ENCODE peak calls at places on chromosomes 6 and 20, in eight cellular contexts. Q is neural progenitor cell; J is Jurkat, Clone E6-1; V is WERI-Rb-1; C is GM06990; H is stomach; T is AG04449; F is HCT116. N is an unnamed sample.

GRCh38 chr6:18343741-18344140 is 43.4 kb upstream of the RNF144B start:
- DNase-seq in Q (no peak), V (no peak), J (no peak), F (no peak), T (peak; percentile 44), H (no peak), C (no peak), N (no peak)

GRCh38 chr20:18058661-18059467 is 1.1 kb upstream of the OVOL2 start:
- DNase-seq in V (peak; percentile 60), C (no peak), H (peak; percentile 67), T (no peak), Q (peak; percentile 78), F (peak; percentile 16), J (no peak), N (no peak)

GRCh38 chr20:45320948-45321595 is 13.0 kb upstream of the MATN4 start:
- DNase-seq in F (no peak), V (no peak), T (no peak), H (no peak), Q (no peak), J (peak; percentile 81), C (peak; percentile 67), N (no peak)

GRCh38 chr20:63457737-63458136 is 14.7 kb downstream of the KCNQ2 start:
- DNase-seq in F (no peak), T (no peak), J (no peak), Q (no peak), V (no peak), C (no peak), H (peak; percentile 31), N (peak; percentile 11)

GRCh38 chr20:58691405-58691772 is 1.2 kb upstream of the NPEPL1 start:
- DNase-seq in F (no peak), H (peak; percentile 23), T (no peak), V (no peak), C (no peak), J (no peak), Q (no peak), N (no peak)

GRCh38 chr6:116218172-116218633 is 35.7 kb downstream of the TSPYL4 start:
- DNase-seq in Q (no peak), J (no peak), C (no peak), F (no peak), H (no peak), T (no peak), V (no peak), N (no peak)

GRCh38 chr20:15241696-15242095 is 904.3 kb upstream of the FLRT3 start:
- DNase-seq in H (no peak), Q (no peak), J (no peak), C (no peak), V (no peak), F (no peak), T (no peak), N (peak; percentile 15)

GRCh38 chr6:63573140-63573898 is 1.0 kb downstream of the LOC128125822 start:
- DNase-seq in J (peak; percentile 40), V (peak; percentile 87), F (peak; percentile 74), Q (peak; percentile 82), C (peak; percentile 87), T (peak; percentile 12), H (peak; percentile 93), N (peak; percentile 36)

GRCh38 chr6:165686966-165687365 is 23.9 kb upstream of the PDE10A start:
- DNase-seq in Q (no peak), F (no peak), T (no peak), V (no peak), H (no peak), J (no peak), C (no peak), N (no peak)

GRCh38 chr6:67450641-67451040 is 1184.4 kb upstream of the ADGRB3 start:
- DNase-seq in C (no peak), J (no peak), H (no peak), Q (no peak), F (no peak), V (no peak), T (no peak), N (no peak)

GRCh38 chr6:119346450-119346849 is 3.1 kb downstream of the MAN1A1 start:
- DNase-seq in Q (no peak), T (no peak), H (no peak), F (no peak), J (no peak), V (no peak), C (no peak), N (peak; percentile 39)

GRCh38 chr6:13075491-13075845 is 252.9 kb downstream of the TBC1D7 start:
- DNase-seq in J (no peak), Q (no peak), T (no peak), C (no peak), V (no peak), H (no peak), F (no peak), N (no peak)

GRCh38 chr6:27138837-27139752 is 108.4 kb upstream of the PRSS16 start:
- DNase-seq in J (peak; percentile 96), C (peak; percentile 93), F (no peak), T (no peak), V (no peak), Q (peak; percentile 84), H (peak; percentile 55), N (no peak)

GRCh38 chr20:47544852-47545251 is 43.2 kb downstream of the NCOA3 start:
- DNase-seq in Q (no peak), V (no peak), H (no peak), J (no peak), C (no peak), F (no peak), T (no peak), N (no peak)

GRCh38 chr6:70706491-70707123 is 38.9 kb downstream of the SMAP1 start:
- DNase-seq in T (no peak), C (no peak), F (peak; percentile 26), H (no peak), Q (peak; percentile 49), V (no peak), J (peak; percentile 49), N (no peak)

GRCh38 chr20:53922901-53923314 is 147.5 kb downstream of the BCAS1 start:
- DNase-seq in J (no peak), H (no peak), Q (no peak), F (no peak), V (no peak), C (peak; percentile 54), T (no peak), N (no peak)

GRCh38 chr6:149237464-149237863 is 80.0 kb upstream of the TAB2 start:
- DNase-seq in H (no peak), T (no peak), Q (no peak), J (no peak), F (no peak), C (no peak), V (no peak), N (no peak)

GRCh38 chr6:149234051-149234962 is 83.2 kb upstream of the TAB2 start:
- DNase-seq in F (peak; percentile 48), V (no peak), J (peak; percentile 44), H (no peak), T (no peak), Q (no peak), C (no peak), N (no peak)

GRCh38 chr6:149233056-149233715 is 84.3 kb upstream of the TAB2 start:
- DNase-seq in Q (no peak), H (no peak), T (peak; percentile 63), V (no peak), J (peak; percentile 22), C (no peak), F (peak; percentile 95), N (peak; percentile 82)

GRCh38 chr6:149236584-149236983 is 80.9 kb upstream of the TAB2 start:
- DNase-seq in C (no peak), V (no peak), Q (no peak), T (no peak), J (no peak), H (no peak), F (no peak), N (peak; percentile 54)

GRCh38 chr6:149235130-149235561 is 82.4 kb upstream of the TAB2 start:
- DNase-seq in T (no peak), H (no peak), J (no peak), V (no peak), C (no peak), Q (no peak), F (peak; percentile 82), N (peak; percentile 70)
- H3K4me3 ChIP-seq in T (no peak overlapping the region), H (no peak overlapping the region), J (no peak overlapping the region), V (no peak overlapping the region), C (no peak overlapping the region), Q (no peak overlapping the region), F (no peak overlapping the region), N (no peak overlapping the region)

DNA sequence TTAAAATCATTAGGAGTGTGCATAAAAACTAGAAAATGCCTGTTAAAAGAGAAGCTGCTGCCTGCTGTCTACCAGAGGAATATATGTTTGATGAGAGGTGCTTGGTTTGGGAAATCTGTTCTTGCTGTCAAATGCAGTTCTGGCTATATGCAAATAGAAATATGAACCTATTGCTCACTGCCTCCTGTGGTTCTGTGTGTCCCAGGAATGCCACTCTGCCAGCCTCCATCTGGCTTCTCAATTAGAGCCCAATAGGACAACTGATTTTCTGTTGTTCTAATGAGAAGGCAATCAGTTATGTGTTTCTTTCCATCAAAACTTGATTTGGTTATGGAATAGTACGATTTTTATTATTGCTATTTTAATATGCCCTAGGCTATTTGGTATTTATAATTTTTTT is 759.7 kb downstream of the HDGFL1 start:
- DNase-seq in H (no peak), J (no peak), F (no peak), C (no peak), T (no peak), V (no peak), Q (no peak), N (no peak)
- H3K4me3 ChIP-seq in H (no peak overlapping the region), J (no peak overlapping the region), F (no peak overlapping the region), C (no peak overlapping the region), T (no peak overlapping the region), V (no peak overlapping the region), Q (no peak overlapping the region), N (no peak overlapping the region)

DNA sequence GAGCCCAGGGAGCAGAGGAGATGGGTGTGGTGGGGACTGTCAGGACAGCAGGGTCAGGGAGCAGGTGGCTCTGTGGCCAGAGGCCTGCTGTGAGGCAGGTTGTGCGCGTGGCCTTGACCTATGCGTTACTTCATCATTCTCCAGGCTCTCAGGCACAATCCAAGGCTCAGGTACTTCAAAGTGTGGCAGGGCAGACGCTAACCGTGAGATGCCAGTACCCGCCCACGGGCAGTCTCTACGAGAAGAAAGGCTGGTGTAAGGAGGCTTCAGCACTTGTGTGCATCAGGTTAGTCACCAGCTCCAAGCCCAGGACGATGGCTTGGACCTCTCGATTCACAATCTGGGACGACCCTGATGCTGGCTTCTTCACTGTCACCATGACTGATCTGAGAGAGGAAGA is 535 bp downstream of the NCR2 start:
- DNase-seq in H (no peak), V (no peak), Q (no peak), F (no peak), J (no peak), T (no peak), C (no peak), N (no peak)
- H3K4me3 ChIP-seq in H (no peak overlapping the region), V (no peak overlapping the region), Q (no peak overlapping the region), F (no peak overlapping the region), J (no peak overlapping the region), T (no peak overlapping the region), C (no peak overlapping the region), N (no peak overlapping the region)

GRCh38 chr6:15622045-15622750 is 40.6 kb downstream of the DTNBP1 start:
- DNase-seq in J (no peak), T (no peak), F (no peak), H (no peak), V (no peak), C (no peak), Q (no peak), N (no peak)
- H3K4me3 ChIP-seq in J (no peak overlapping the region), T (no peak overlapping the region), F (no peak overlapping the region), H (no peak overlapping the region), V (no peak overlapping the region), C (no peak overlapping the region), Q (no peak overlapping the region), N (no peak overlapping the region)

GRCh38 chr6:150857906-150858365 is 7.6 kb upstream of the MTHFD1L start:
- DNase-seq in V (no peak), J (no peak), Q (no peak), F (no peak), T (no peak), C (no peak), H (no peak), N (no peak)
- H3K4me3 ChIP-seq in V (no peak overlapping the region), J (no peak overlapping the region), Q (no peak overlapping the region), F (peak overlapping the region; percentile 1), T (peak overlapping the region; percentile 23), C (no peak overlapping the region), H (no peak overlapping the region), N (no peak overlapping the region)